ENCODE peak calls at places on chromosome 2, in four cellular contexts. H is iris pigment epithelial cell, W is suprapubic skin, L is COR-L47. G is an unnamed sample.

GRCh38 chr2:3827673-3828575 is 124.5 kb downstream of the DCDC2C start:
- DNase-seq in H (peak; percentile 51), W (no peak), L (no peak), G (peak; percentile 60)

GRCh38 chr2:160892204-160892603 is 268.0 kb upstream of the TANK start:
- DNase-seq in H (no peak), W (no peak), L (no peak), G (no peak)

GRCh38 chr2:119387381-119388129 is 20.8 kb downstream of the DBI start:
- DNase-seq in H (peak; percentile 72), W (peak; percentile 84), L (no peak), G (peak; percentile 21)

GRCh38 chr2:71101656-71102055 is 28.4 kb downstream of the MCEE start:
- DNase-seq in H (peak; percentile 91), W (no peak), L (no peak), G (no peak)

GRCh38 chr2:240244543-240244942 is 104.1 kb upstream of the OTOS start:
- DNase-seq in H (no peak), W (peak; percentile 74), L (no peak), G (no peak)

GRCh38 chr2:44103643-44104038 is 65.0 kb upstream of the PPM1B start:
- DNase-seq in H (no peak), W (no peak), L (no peak), G (no peak)

GRCh38 chr2:26735883-26736588 is 28.0 kb upstream of the SLC35F6 start:
- DNase-seq in H (no peak), W (no peak), L (no peak), G (no peak)

GRCh38 chr2:60445684-60446184 is 107.7 kb downstream of the BCL11A start:
- DNase-seq in H (peak; percentile 34), W (no peak), L (no peak), G (no peak)

GRCh38 chr2:1491751-1492150 is 78.5 kb downstream of the TPO start:
- DNase-seq in H (no peak), W (peak; percentile 75), L (no peak), G (no peak)

GRCh38 chr2:186135697-186136096 is 350.4 kb upstream of the ZC3H15 start:
- DNase-seq in H (peak; percentile 20), W (no peak), L (no peak), G (no peak)

GRCh38 chr2:198852248-198852647 is 605.5 kb downstream of the SATB2 start:
- DNase-seq in H (no peak), W (no peak), L (no peak), G (no peak)

GRCh38 chr2:46130511-46130910 is 166.7 kb upstream of the EPAS1 start:
- DNase-seq in H (no peak), W (no peak), L (no peak), G (no peak)

GRCh38 chr2:61898810-61899209 is 6.7 kb upstream of the COMMD1 start:
- DNase-seq in H (no peak), W (no peak), L (no peak), G (no peak)

G was measured in A549.